ENCODE peak calls at places on chromosomes 7 and 10, in six cellular contexts. F is CD8-positive, alpha-beta memory T cell; D is kidney tubule cell; Y is HCT116; O is RCC 7860; I is SHP77. L is an unnamed sample.

GRCh38 chr10:131729938-131730660 is 170.7 kb upstream of the PPP2R2D start:
- DNase-seq in I (no peak), Y (no peak), D (no peak), F (no peak), O (no peak), L (no peak)

GRCh38 chr7:143012409-143012808 is 14.5 kb downstream of the OR9A2 start:
- DNase-seq in Y (no peak), O (no peak), I (no peak), F (no peak), D (peak; percentile 66), L (no peak)

GRCh38 chr7:35792472-35793224 is 8.2 kb upstream of the SEPTIN7 start:
- DNase-seq in D (no peak), O (no peak), Y (no peak), F (no peak), I (no peak), L (no peak)

GRCh38 chr10:8036521-8037198 is 17.8 kb upstream of the GATA3 start:
- DNase-seq in I (no peak), O (no peak), D (no peak), Y (no peak), F (no peak), L (no peak)

GRCh38 chr7:146262527-146262926 is 145.9 kb downstream of the CNTNAP2 start:
- DNase-seq in Y (no peak), I (no peak), F (no peak), D (no peak), O (no peak), L (no peak)

GRCh38 chr7:138116156-138116555 is 39.9 kb downstream of the AKR1D1 start:
- DNase-seq in F (no peak), I (no peak), D (peak; percentile 96), O (peak; percentile 91), Y (no peak), L (peak; percentile 92)

GRCh38 chr10:118850418-118851061 is 95.8 kb upstream of the CACUL1 start:
- DNase-seq in Y (peak; percentile 88), I (peak; percentile 46), F (peak; percentile 35), D (peak; percentile 70), O (no peak), L (peak; percentile 61)

GRCh38 chr7:106177295-106177690 is 65.2 kb upstream of the SYPL1 start:
- DNase-seq in I (no peak), F (no peak), O (no peak), Y (no peak), D (no peak), L (no peak)

GRCh38 chr10:15202639-15203038 is 34.1 kb upstream of the NMT2 start:
- DNase-seq in D (no peak), Y (no peak), I (no peak), F (no peak), O (no peak), L (no peak)

GRCh38 chr7:139706837-139707236 is 71.0 kb downstream of the HIPK2 start:
- DNase-seq in O (no peak), I (no peak), Y (no peak), F (no peak), D (no peak), L (no peak)

GRCh38 chr7:23783115-23783514 is 73.1 kb downstream of the STK31 start:
- DNase-seq in D (no peak), I (no peak), F (no peak), O (no peak), Y (no peak), L (no peak)

GRCh38 chr10:70774810-70775678 is 10.1 kb downstream of the TBATA start:
- DNase-seq in I (no peak), Y (no peak), D (peak; percentile 32), F (no peak), O (no peak), L (peak; percentile 56)

GRCh38 chr7:99514050-99514449 is 9.6 kb downstream of the ZKSCAN5 start:
- DNase-seq in I (no peak), D (no peak), F (no peak), Y (no peak), O (no peak), L (no peak)

GRCh38 chr10:104028823-104029527 is 56.7 kb downstream of the COL17A1 start:
- DNase-seq in I (no peak), F (no peak), Y (no peak), D (no peak), O (no peak), L (no peak)

GRCh38 chr7:141374425-141374824 is 176.8 kb upstream of the AGK start:
- DNase-seq in D (no peak), O (no peak), F (no peak), Y (no peak), I (no peak), L (no peak)

GRCh38 chr7:134935701-134936100 is 50.6 kb upstream of the AGBL3 start:
- DNase-seq in F (no peak), O (no peak), Y (no peak), D (peak; percentile 26), I (no peak), L (no peak)

GRCh38 chr10:110505130-110505815 is 7.6 kb downstream of the DUSP5 start:
- DNase-seq in O (no peak), I (no peak), Y (no peak), F (no peak), D (no peak), L (no peak)

GRCh38 chr7:114875171-114875570 is 46.7 kb upstream of the MDFIC start:
- DNase-seq in O (no peak), D (no peak), I (no peak), F (no peak), Y (no peak), L (no peak)

GRCh38 chr10:113743594-113743993 is 7.9 kb upstream of the PLEKHS1 start:
- DNase-seq in F (no peak), O (no peak), I (no peak), Y (no peak), D (no peak), L (no peak)

GRCh38 chr7:9939171-9939570 is 1034.5 kb upstream of the PHF14 start:
- DNase-seq in D (peak; percentile 30), F (no peak), O (no peak), I (no peak), Y (no peak), L (peak; percentile 49)

GRCh38 chr7:17312641-17313040 is 14.2 kb downstream of the AHR start:
- DNase-seq in D (no peak), O (no peak), F (no peak), Y (no peak), I (no peak), L (no peak)

GRCh38 chr7:36390199-36391090 is 783 bp downstream of the ANLN start:
- DNase-seq in O (peak; percentile 87), I (peak; percentile 73), F (peak; percentile 21), Y (peak; percentile 56), D (peak; percentile 94), L (peak; percentile 84)

GRCh38 chr7:99562832-99563231 is 4.4 kb downstream of the ZNF655 start:
- DNase-seq in D (peak; percentile 98), Y (peak; percentile 96), F (no peak), O (peak; percentile 99), I (no peak), L (peak; percentile 100)

GRCh38 chr10:20871970-20872369 is 25.1 kb downstream of the NEBL start:
- DNase-seq in O (no peak), Y (no peak), F (no peak), I (peak; percentile 21), D (no peak), L (no peak)

GRCh38 chr7:20440472-20441105 is 109.9 kb downstream of the ITGB8 start:
- DNase-seq in I (peak; percentile 13), O (no peak), D (peak; percentile 26), F (no peak), Y (peak; percentile 29), L (peak; percentile 34)

GRCh38 chr7:15158141-15158810 is 255.7 kb upstream of the DGKB start:
- DNase-seq in D (no peak), F (no peak), Y (no peak), I (no peak), O (no peak), L (peak; percentile 73)

GRCh38 chr7:48048113-48048512 is 12.8 kb downstream of the C7orf57 start:
- DNase-seq in I (no peak), O (no peak), F (no peak), Y (peak; percentile 26), D (peak; percentile 43), L (no peak)

GRCh38 chr7:75055830-75056431 is 17.7 kb downstream of the RCC1L start:
- DNase-seq in F (no peak), I (no peak), O (no peak), D (no peak), Y (no peak), L (no peak)

GRCh38 chr10:117342638-117343037 is 32.6 kb downstream of the PDZD8 start:
- DNase-seq in I (no peak), Y (no peak), F (no peak), O (peak; percentile 75), D (peak; percentile 17), L (peak; percentile 47)

L was measured in renal cortical epithelial cell.